ENCODE peak calls at places on chromosomes 7 and 10, in six cellular contexts. One of them, this sample, is unnamed.

GRCh38 chr7:128266891-128267839 is 26.1 kb downstream of the LEP start:
- DNase-seq in neuronal stem cell: peak
- DNase-seq in IMR-90: peak
- DNase-seq in H9: peak
- DNase-seq in H1: no peak
- DNase-seq in trophoblast cell: no peak
- DNase-seq in this sample: peak

GRCh38 chr10:34405611-34406462 is 409.3 kb downstream of the PARD3 start:
- DNase-seq in neuronal stem cell: no peak
- DNase-seq in IMR-90: peak
- DNase-seq in H9: no peak
- DNase-seq in H1: no peak
- DNase-seq in trophoblast cell: no peak
- DNase-seq in this sample: peak

GRCh38 chr7:125061776-125062397 is 132.3 kb upstream of the POT1 start:
- DNase-seq in neuronal stem cell: no peak
- DNase-seq in IMR-90: peak
- DNase-seq in H9: no peak
- DNase-seq in H1: no peak
- DNase-seq in trophoblast cell: no peak
- DNase-seq in this sample: peak

GRCh38 chr10:11147723-11148122 is 130.1 kb downstream of the CELF2 start:
- DNase-seq in neuronal stem cell: no peak
- DNase-seq in IMR-90: no peak
- DNase-seq in H9: no peak
- DNase-seq in H1: no peak
- DNase-seq in trophoblast cell: no peak
- DNase-seq in this sample: no peak

GRCh38 chr7:30841801-30842541 is 69.7 kb upstream of the AQP1 start:
- DNase-seq in neuronal stem cell: no peak
- DNase-seq in IMR-90: no peak
- DNase-seq in H9: no peak
- DNase-seq in H1: no peak
- DNase-seq in trophoblast cell: no peak
- DNase-seq in this sample: no peak

GRCh38 chr7:157295338-157295737 is 41.5 kb upstream of the DNAJB6 start:
- DNase-seq in neuronal stem cell: no peak
- DNase-seq in IMR-90: no peak
- DNase-seq in H9: no peak
- DNase-seq in H1: no peak
- DNase-seq in trophoblast cell: no peak
- DNase-seq in this sample: no peak

GRCh38 chr7:142722289-142722794 is 26.9 kb upstream of the PRSS1 start:
- DNase-seq in neuronal stem cell: no peak
- DNase-seq in IMR-90: no peak
- DNase-seq in H9: no peak
- DNase-seq in H1: no peak
- DNase-seq in trophoblast cell: no peak
- DNase-seq in this sample: no peak

GRCh38 chr7:155380221-155380861 is 77.6 kb upstream of the EN2 start:
- DNase-seq in neuronal stem cell: no peak
- DNase-seq in IMR-90: peak
- DNase-seq in H9: peak
- DNase-seq in H1: no peak
- DNase-seq in trophoblast cell: peak
- DNase-seq in this sample: peak

GRCh38 chr7:110170762-110171161 is 920.2 kb upstream of the LRRN3 start:
- DNase-seq in neuronal stem cell: no peak
- DNase-seq in IMR-90: peak
- DNase-seq in H9: no peak
- DNase-seq in H1: no peak
- DNase-seq in trophoblast cell: no peak
- DNase-seq in this sample: peak

GRCh38 chr10:100153239-100153840 is 32.5 kb downstream of the ERLIN1 start:
- DNase-seq in neuronal stem cell: no peak
- DNase-seq in IMR-90: no peak
- DNase-seq in H9: no peak
- DNase-seq in H1: no peak
- DNase-seq in trophoblast cell: no peak
- DNase-seq in this sample: no peak

GRCh38 chr10:104247513-104248146 is 7.1 kb upstream of the GSTO1 start:
- DNase-seq in neuronal stem cell: no peak
- DNase-seq in IMR-90: no peak
- DNase-seq in H9: no peak
- DNase-seq in H1: no peak
- DNase-seq in trophoblast cell: no peak
- DNase-seq in this sample: no peak

GRCh38 chr10:30039567-30039966 is 19.8 kb downstream of the JCAD start:
- DNase-seq in neuronal stem cell: no peak
- DNase-seq in IMR-90: no peak
- DNase-seq in H9: no peak
- DNase-seq in H1: no peak
- DNase-seq in trophoblast cell: no peak
- DNase-seq in this sample: no peak

GRCh38 chr7:7176421-7177043 is 5.8 kb upstream of the C1GALT1 start:
- DNase-seq in neuronal stem cell: peak
- DNase-seq in IMR-90: peak
- DNase-seq in H9: no peak
- DNase-seq in H1: no peak
- DNase-seq in trophoblast cell: peak
- DNase-seq in this sample: peak

GRCh38 chr10:120415709-120416330 is 41.2 kb upstream of the PLPP4 start:
- DNase-seq in neuronal stem cell: no peak
- DNase-seq in IMR-90: peak
- DNase-seq in H9: no peak
- DNase-seq in H1: no peak
- DNase-seq in trophoblast cell: no peak
- DNase-seq in this sample: peak

GRCh38 chr10:60894816-60895215 is 49.2 kb downstream of the RHOBTB1 start:
- DNase-seq in neuronal stem cell: no peak
- DNase-seq in IMR-90: no peak
- DNase-seq in H9: no peak
- DNase-seq in H1: no peak
- DNase-seq in trophoblast cell: peak
- DNase-seq in this sample: peak

GRCh38 chr7:47816647-47817046 is 131.6 kb downstream of the PKD1L1 start:
- DNase-seq in neuronal stem cell: no peak
- DNase-seq in IMR-90: peak
- DNase-seq in H9: no peak
- DNase-seq in H1: no peak
- DNase-seq in trophoblast cell: no peak
- DNase-seq in this sample: peak

GRCh38 chr10:121481222-121481621 is 117.0 kb downstream of the FGFR2 start:
- DNase-seq in neuronal stem cell: no peak
- DNase-seq in IMR-90: no peak
- DNase-seq in H9: no peak
- DNase-seq in H1: no peak
- DNase-seq in trophoblast cell: no peak
- DNase-seq in this sample: no peak

GRCh38 chr7:47709051-47709450 is 127.1 kb upstream of the TNS3 start:
- DNase-seq in neuronal stem cell: no peak
- DNase-seq in IMR-90: no peak
- DNase-seq in H9: no peak
- DNase-seq in H1: no peak
- DNase-seq in trophoblast cell: no peak
- DNase-seq in this sample: no peak

GRCh38 chr7:110718514-110719205 is 372.3 kb upstream of the LRRN3 start:
- DNase-seq in neuronal stem cell: no peak
- DNase-seq in IMR-90: no peak
- DNase-seq in H9: peak
- DNase-seq in H1: peak
- DNase-seq in trophoblast cell: no peak
- DNase-seq in this sample: no peak

GRCh38 chr10:18607503-18607902 is 43.9 kb downstream of the NSUN6 start:
- DNase-seq in neuronal stem cell: no peak
- DNase-seq in IMR-90: peak
- DNase-seq in H9: no peak
- DNase-seq in H1: no peak
- DNase-seq in trophoblast cell: peak
- DNase-seq in this sample: peak

GRCh38 chr10:31395695-31396094 is 76.7 kb downstream of the ZEB1 start:
- DNase-seq in neuronal stem cell: no peak
- DNase-seq in IMR-90: no peak
- DNase-seq in H9: no peak
- DNase-seq in H1: no peak
- DNase-seq in trophoblast cell: no peak
- DNase-seq in this sample: no peak

GRCh38 chr7:130114776-130115175 is 44.4 kb downstream of the KLHDC10 start:
- DNase-seq in neuronal stem cell: no peak
- DNase-seq in IMR-90: no peak
- DNase-seq in H9: no peak
- DNase-seq in H1: no peak
- DNase-seq in trophoblast cell: peak
- DNase-seq in this sample: no peak

GRCh38 chr7:574661-575395 is 55.2 kb upstream of the PDGFA start:
- DNase-seq in neuronal stem cell: no peak
- DNase-seq in IMR-90: no peak
- DNase-seq in H9: no peak
- DNase-seq in H1: no peak
- DNase-seq in trophoblast cell: no peak
- DNase-seq in this sample: no peak

GRCh38 chr10:84447701-84448400 is 119.5 kb downstream of the CCSER2 start:
- DNase-seq in neuronal stem cell: no peak
- DNase-seq in IMR-90: no peak
- DNase-seq in H9: peak
- DNase-seq in H1: no peak
- DNase-seq in trophoblast cell: no peak
- DNase-seq in this sample: no peak

GRCh38 chr10:80452069-80452468 is 2.0 kb upstream of the TSPAN14 start:
- DNase-seq in neuronal stem cell: no peak
- DNase-seq in IMR-90: no peak
- DNase-seq in H9: no peak
- DNase-seq in H1: no peak
- DNase-seq in trophoblast cell: no peak
- DNase-seq in this sample: no peak
- H3K23ac ChIP-seq in neuronal stem cell: no peak
- H3K23ac ChIP-seq in IMR-90: no peak
- H3K23ac ChIP-seq in H9: no peak
- H3K23ac ChIP-seq in H1: no peak
- H3K23ac ChIP-seq in trophoblast cell: no peak
- H3K23ac ChIP-seq in this sample: no peak

GRCh38 chr7:21603477-21603876 is 60.6 kb downstream of the DNAH11 start:
- DNase-seq in neuronal stem cell: no peak
- DNase-seq in IMR-90: no peak
- DNase-seq in H9: no peak
- DNase-seq in H1: no peak
- DNase-seq in trophoblast cell: no peak
- DNase-seq in this sample: peak
- H3K14ac ChIP-seq in neuronal stem cell: no peak
- H3K14ac ChIP-seq in IMR-90: no peak
- H3K14ac ChIP-seq in H9: no peak
- H3K14ac ChIP-seq in H1: no peak
- H3K14ac ChIP-seq in trophoblast cell: no peak
- H3K14ac ChIP-seq in this sample: no peak

DNA sequence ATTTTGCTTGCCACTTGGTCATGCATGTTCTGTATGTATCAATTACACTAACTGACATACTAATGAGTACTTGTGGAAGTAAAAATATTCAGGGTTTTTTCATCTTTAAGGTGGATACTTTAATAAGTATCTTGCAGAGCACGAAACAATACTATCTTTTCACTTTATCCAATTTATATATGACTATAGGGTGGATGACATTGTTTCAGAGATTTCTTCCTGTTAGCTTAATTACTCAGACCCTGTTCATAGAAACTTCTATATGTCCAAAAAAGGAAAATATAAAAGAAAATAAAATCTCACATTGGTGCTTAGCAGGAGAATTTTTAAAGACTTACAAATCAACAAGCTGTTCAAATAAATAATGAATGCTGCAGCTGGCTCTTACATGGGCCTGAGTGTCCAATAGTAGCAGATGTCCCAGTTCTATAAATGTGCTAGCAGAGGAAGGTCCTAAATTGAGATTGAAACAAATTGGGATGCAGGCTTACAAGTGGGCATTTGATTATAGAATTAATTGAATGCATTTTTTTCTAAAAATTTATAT is 91.5 kb upstream of the THSD7A start:
- DNase-seq in neuronal stem cell: no peak
- DNase-seq in IMR-90: no peak
- DNase-seq in H9: no peak
- DNase-seq in H1: no peak
- DNase-seq in trophoblast cell: no peak
- DNase-seq in this sample: no peak
- H3K18ac ChIP-seq in neuronal stem cell: no peak
- H3K18ac ChIP-seq in IMR-90: no peak
- H3K18ac ChIP-seq in H9: no peak
- H3K18ac ChIP-seq in H1: no peak
- H3K18ac ChIP-seq in trophoblast cell: no peak
- H3K18ac ChIP-seq in this sample: no peak

DNA sequence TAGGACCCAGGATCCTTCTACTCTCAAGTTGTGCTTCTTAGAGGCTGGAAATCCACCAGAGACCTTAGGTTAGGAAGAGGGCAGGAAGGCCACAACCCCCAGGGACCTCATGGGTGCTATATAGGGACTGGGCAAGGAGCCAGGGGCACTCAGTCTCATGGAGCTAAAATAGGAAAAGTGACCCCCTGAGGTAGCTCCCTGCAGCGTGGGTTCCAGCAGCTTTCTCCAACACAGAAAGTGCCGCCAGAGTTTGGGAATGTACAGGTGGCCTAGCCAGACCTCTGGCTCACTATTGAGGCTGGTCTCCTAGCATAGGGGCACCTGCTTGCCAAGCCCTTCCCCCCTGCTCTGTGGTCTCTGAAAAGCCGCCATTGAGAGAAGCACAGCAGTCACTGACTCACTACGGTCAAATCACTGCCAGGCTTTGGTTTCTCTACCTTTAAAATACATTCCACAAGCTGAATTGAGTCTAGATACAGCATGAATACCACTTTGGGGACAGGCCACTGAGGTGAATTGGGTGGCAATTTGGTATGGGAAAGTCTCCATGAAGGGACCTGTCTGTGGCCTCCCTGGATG is 333.2 kb upstream of the PODXL start:
- DNase-seq in neuronal stem cell: no peak
- DNase-seq in IMR-90: no peak
- DNase-seq in H9: no peak
- DNase-seq in H1: no peak
- DNase-seq in trophoblast cell: no peak
- DNase-seq in this sample: no peak
- H3K23ac ChIP-seq in neuronal stem cell: no peak
- H3K23ac ChIP-seq in IMR-90: no peak
- H3K23ac ChIP-seq in H9: no peak
- H3K23ac ChIP-seq in H1: no peak
- H3K23ac ChIP-seq in trophoblast cell: no peak
- H3K23ac ChIP-seq in this sample: no peak

DNA sequence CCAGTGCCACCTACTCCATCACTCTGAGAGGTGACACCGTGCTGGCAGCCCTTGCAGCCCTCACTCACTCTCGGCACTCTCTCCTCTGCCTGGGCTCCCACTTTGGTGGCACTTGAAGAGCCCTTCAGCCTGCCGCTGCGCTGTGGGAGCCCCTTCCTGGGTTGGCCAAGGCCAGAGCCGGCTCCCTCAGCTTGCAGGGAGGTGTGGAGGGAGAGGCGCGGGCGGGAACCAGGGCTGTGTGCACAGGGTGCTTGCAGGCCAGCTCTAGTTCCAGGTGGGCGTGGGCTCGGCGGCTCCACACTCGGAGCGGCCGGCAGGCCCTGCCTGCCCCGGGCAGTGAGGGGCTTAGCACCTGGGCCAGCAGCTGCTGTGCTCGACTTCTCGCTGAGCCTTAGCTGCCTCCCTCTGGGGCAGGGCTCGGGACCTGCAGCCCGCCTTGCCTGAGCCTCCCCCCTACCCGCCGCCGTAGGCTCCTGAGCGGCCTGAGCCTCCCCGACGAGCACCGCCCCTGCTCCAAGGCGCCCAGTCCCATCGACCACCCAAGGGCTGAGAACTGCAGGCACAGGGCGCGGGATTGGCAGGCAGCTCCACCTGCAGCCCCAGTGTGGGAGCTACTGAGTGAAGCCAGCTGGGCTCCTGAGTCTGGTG is 48.7 kb upstream of the SLC35G1 start:
- DNase-seq in neuronal stem cell: no peak
- DNase-seq in IMR-90: no peak
- DNase-seq in H9: no peak
- DNase-seq in H1: no peak
- DNase-seq in trophoblast cell: no peak
- DNase-seq in this sample: no peak
- H3K14ac ChIP-seq in neuronal stem cell: no peak
- H3K14ac ChIP-seq in IMR-90: no peak
- H3K14ac ChIP-seq in H9: no peak
- H3K14ac ChIP-seq in H1: no peak
- H3K14ac ChIP-seq in trophoblast cell: no peak
- H3K14ac ChIP-seq in this sample: no peak